ENCODE peak calls at places on chromosomes 3 and 15, in six cellular contexts. T is transverse colon, B is heart left ventricle, E is A549, K is lower leg skin, O is right lobe of liver. P is an unnamed sample.

GRCh38 chr3:168624892-168625291 is 529.2 kb upstream of the GOLIM4 start:
- DNase-seq in T (no peak), B (no peak), E (no peak), K (no peak), O (no peak), P (no peak)

GRCh38 chr15:33766329-33766728 is 202.0 kb upstream of the CHRM5 start:
- DNase-seq in T (no peak), B (no peak), E (no peak), K (no peak), O (no peak), P (no peak)

GRCh38 chr3:105883798-105884377 is 15.1 kb upstream of the CBLB start:
- DNase-seq in T (no peak), B (no peak), E (no peak), K (no peak), O (no peak), P (no peak)

GRCh38 chr15:80182611-80183210 is 29.9 kb downstream of the FAH start:
- DNase-seq in T (no peak), B (no peak), E (no peak), K (peak; percentile 15), O (no peak), P (no peak)

GRCh38 chr15:49079340-49080039 is 33.2 kb upstream of the SECISBP2L start:
- DNase-seq in T (no peak), B (no peak), E (no peak), K (no peak), O (no peak), P (no peak)

GRCh38 chr3:30475038-30475808 is 131.2 kb upstream of the TGFBR2 start:
- DNase-seq in T (no peak), B (no peak), E (no peak), K (no peak), O (no peak), P (no peak)

GRCh38 chr3:4778119-4778518 is 201.1 kb upstream of the BHLHE40 start:
- DNase-seq in T (no peak), B (no peak), E (no peak), K (no peak), O (no peak), P (no peak)

GRCh38 chr3:27089063-27089462 is 280.1 kb downstream of the NEK10 start:
- DNase-seq in T (peak; percentile 41), B (peak; percentile 57), E (no peak), K (no peak), O (no peak), P (no peak)

GRCh38 chr3:15151166-15151565 is 52.2 kb upstream of the RBSN start:
- DNase-seq in T (no peak), B (no peak), E (peak; percentile 28), K (no peak), O (no peak), P (no peak)

GRCh38 chr3:87309601-87310000 is 33.2 kb upstream of the POU1F1 start:
- DNase-seq in T (no peak), B (no peak), E (no peak), K (no peak), O (no peak), P (no peak)

GRCh38 chr3:87311309-87311708 is 34.9 kb upstream of the POU1F1 start:
- DNase-seq in T (no peak), B (no peak), E (no peak), K (no peak), O (no peak), P (no peak)

GRCh38 chr3:87305517-87305916 is 29.1 kb upstream of the POU1F1 start:
- DNase-seq in T (no peak), B (no peak), E (no peak), K (no peak), O (no peak), P (no peak)

GRCh38 chr3:87313641-87314040 is 37.3 kb upstream of the POU1F1 start:
- DNase-seq in T (no peak), B (no peak), E (no peak), K (no peak), O (no peak), P (no peak)

GRCh38 chr3:87307805-87308204 is 31.4 kb upstream of the POU1F1 start:
- DNase-seq in T (no peak), B (no peak), E (no peak), K (no peak), O (no peak), P (no peak)
- TF ChIP-seq CTCF in T (no peak), B (no peak), E (no peak), K (no peak), O (no peak), P (peak; percentile 31)

DNA sequence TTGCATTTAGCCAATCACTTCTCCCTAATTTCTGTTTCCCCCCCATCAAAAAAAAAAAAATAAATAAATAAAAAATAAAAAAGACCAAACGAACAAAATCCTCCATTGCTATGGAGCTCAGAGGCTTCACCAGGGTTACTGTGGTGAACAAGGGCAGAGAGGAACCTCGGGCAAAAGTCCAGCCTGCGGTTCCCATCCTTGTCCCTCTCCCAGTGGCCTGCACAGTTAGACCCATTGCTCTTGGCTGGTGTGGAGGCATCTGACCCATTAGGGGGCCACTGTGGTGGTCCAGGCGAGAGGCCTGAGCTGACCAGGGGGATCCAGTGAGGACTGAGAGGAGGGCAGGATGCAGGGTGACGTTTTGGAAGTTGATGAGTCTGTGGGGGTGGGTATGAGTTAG is 18.8 kb downstream of the CORO2B start:
- DNase-seq in T (no peak), B (no peak), E (no peak), K (no peak), O (no peak), P (peak; percentile 47)
- H3K4me3 ChIP-seq in T (no peak overlapping the region), B (no peak overlapping the region), E (no peak overlapping the region), K (no peak overlapping the region), O (no peak overlapping the region), P (no peak overlapping the region)

GRCh38 chr3:132006605-132007204 is 28.1 kb downstream of the CPNE4 start:
- DNase-seq in T (peak; percentile 12), B (no peak), E (peak; percentile 4), K (no peak), O (peak; percentile 46), P (no peak)
- TF ChIP-seq CTCF in T (peak; percentile 35), B (peak; percentile 33), E (peak; percentile 43), K (no peak), O (peak; percentile 64), P (peak; percentile 72)

DNA sequence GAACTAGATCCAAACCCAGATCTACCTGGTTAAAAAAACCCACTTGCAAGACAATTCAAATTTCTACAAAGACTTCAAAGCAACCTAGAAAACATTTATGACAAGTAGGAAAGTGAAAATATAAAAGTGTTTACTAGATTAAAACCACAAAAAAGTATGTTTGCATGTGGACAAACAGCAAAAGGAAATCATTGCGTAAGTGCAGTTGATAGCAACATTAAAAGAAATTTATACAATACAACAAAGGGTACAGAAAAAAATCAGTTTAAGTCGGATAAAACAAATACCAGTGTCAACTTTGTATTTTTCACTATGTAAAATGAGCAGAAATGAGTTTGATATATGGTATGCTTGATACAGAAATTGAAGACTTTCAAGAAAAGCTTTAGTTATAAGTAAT is 2.6 kb downstream of the EIF5A2 start:
- DNase-seq in T (no peak), B (no peak), E (no peak), K (no peak), O (no peak), P (no peak)
- H3K4me3 ChIP-seq in T (no peak overlapping the region), B (no peak overlapping the region), E (no peak overlapping the region), K (no peak overlapping the region), O (no peak overlapping the region), P (no peak overlapping the region)

DNA sequence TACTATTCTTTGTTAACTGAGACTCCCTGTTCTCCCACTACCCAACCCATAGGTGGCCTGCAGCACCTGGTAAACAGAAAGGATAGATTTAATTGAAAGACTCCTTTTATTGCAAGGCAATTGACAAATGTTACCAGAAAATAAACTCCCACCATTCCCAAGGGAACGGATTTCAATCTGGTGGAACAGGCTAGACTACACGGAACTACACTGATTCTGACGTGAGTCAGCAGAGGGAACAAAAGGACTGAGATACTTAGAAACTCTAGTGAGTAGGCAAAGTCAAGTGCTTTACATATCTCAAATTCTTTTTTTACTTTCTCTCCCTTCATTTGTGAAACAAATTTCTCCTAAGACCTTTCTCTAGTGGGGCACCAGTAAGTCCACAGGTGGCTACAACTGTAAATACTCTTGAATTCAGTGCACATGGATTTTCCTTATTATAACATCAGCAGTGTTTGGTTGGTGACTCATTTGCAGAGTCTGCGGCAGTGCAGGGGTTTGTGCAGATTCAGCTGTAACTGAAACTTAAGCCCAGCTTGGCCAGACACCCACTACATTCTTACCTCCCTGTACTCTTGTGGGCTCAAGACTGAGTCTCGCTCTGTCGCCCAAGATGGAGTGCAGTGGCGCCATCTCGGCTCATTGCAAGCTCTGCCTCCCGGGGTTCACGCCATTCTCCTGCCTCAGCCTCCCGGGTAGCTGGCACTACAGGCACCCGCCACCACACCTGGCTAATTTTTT is 34.3 kb upstream of the PLSCR2 start:
- DNase-seq in T (peak; percentile 50), B (peak; percentile 38), E (peak; percentile 23), K (no peak), O (no peak), P (peak; percentile 72)
- TF ChIP-seq CTCF in T (peak; percentile 18), B (no peak), E (no peak), K (no peak), O (peak; percentile 8), P (peak; percentile 38)